ENCODE peak calls at places on chromosome 12, in nine cellular contexts. V is Calu3, G is astrocyte of the spinal cord, A is SJCRH30, W is coronary artery, N is uterus, F is tibial nerve, H is SW 1271, Q is epithelial cell of proximal tubule. S is an unnamed sample.

GRCh38 chr12:26153421-26154154 is 28.8 kb upstream of the BHLHE41 start:
- DNase-seq in V (peak), G (peak), A (peak), W (no peak), N (peak), F (no peak), H (peak), Q (peak), S (peak)

GRCh38 chr12:106582264-106582591 is 576 bp upstream of the RFX4 start:
- DNase-seq in V (no peak), G (no peak), A (no peak), W (no peak), N (no peak), F (no peak), H (no peak), Q (no peak), S (no peak)

GRCh38 chr12:31591308-31591901 is 469 bp upstream of the DENND5B start:
- DNase-seq in V (peak), G (peak), A (peak), W (no peak), N (peak), F (peak), H (no peak), Q (no peak), S (no peak)

GRCh38 chr12:105670664-105671063 is 340.2 kb downstream of the C12orf75 start:
- DNase-seq in V (no peak), G (peak), A (no peak), W (no peak), N (no peak), F (no peak), H (no peak), Q (no peak), S (no peak)

GRCh38 chr12:129332286-129332685 is 479.0 kb downstream of the GLT1D1 start:
- DNase-seq in V (no peak), G (no peak), A (no peak), W (no peak), N (no peak), F (no peak), H (no peak), Q (no peak), S (no peak)

GRCh38 chr12:53624453-53624852 is 1.7 kb downstream of the ATF7 start:
- DNase-seq in V (no peak), G (peak), A (no peak), W (no peak), N (no peak), F (no peak), H (no peak), Q (no peak), S (no peak)

GRCh38 chr12:22008196-22008595 is 37.8 kb upstream of the CMAS start:
- DNase-seq in V (no peak), G (no peak), A (no peak), W (no peak), N (no peak), F (no peak), H (no peak), Q (no peak), S (no peak)

GRCh38 chr12:72273499-72273837 is 1.3 kb downstream of the TRHDE start:
- DNase-seq in V (no peak), G (no peak), A (no peak), W (peak), N (peak), F (no peak), H (no peak), Q (no peak), S (no peak)

GRCh38 chr12:120290541-120291312 is 976 bp downstream of the RNU4-2 start:
- DNase-seq in V (peak), G (no peak), A (peak), W (no peak), N (no peak), F (peak), H (peak), Q (no peak), S (no peak)

GRCh38 chr12:81231574-81232368 is 153.9 kb downstream of the ACSS3 start:
- DNase-seq in V (no peak), G (no peak), A (no peak), W (no peak), N (no peak), F (no peak), H (no peak), Q (no peak), S (no peak)

GRCh38 chr12:23503544-23503943 is 445.9 kb downstream of the SOX5 start:
- DNase-seq in V (no peak), G (no peak), A (no peak), W (no peak), N (no peak), F (no peak), H (no peak), Q (no peak), S (no peak)

GRCh38 chr12:94318178-94318577 is 141.5 kb downstream of the CEP83 start:
- DNase-seq in V (no peak), G (no peak), A (no peak), W (no peak), N (no peak), F (no peak), H (no peak), Q (no peak), S (no peak)

GRCh38 chr12:87509233-87509820 is 519.9 kb downstream of the C12orf50 start:
- DNase-seq in V (peak), G (peak), A (no peak), W (no peak), N (no peak), F (no peak), H (no peak), Q (peak), S (peak)

GRCh38 chr12:89476889-89477288 is 47.7 kb downstream of the GALNT4 start:
- DNase-seq in V (no peak), G (no peak), A (no peak), W (no peak), N (no peak), F (no peak), H (no peak), Q (no peak), S (no peak)

GRCh38 chr12:19778822-19779221 is 339.5 kb downstream of the AEBP2 start:
- DNase-seq in V (no peak), G (no peak), A (no peak), W (no peak), N (no peak), F (no peak), H (no peak), Q (no peak), S (no peak)

GRCh38 chr12:53325539-53326061 is 4.2 kb upstream of the AAAS start:
- DNase-seq in V (peak), G (no peak), A (peak), W (peak), N (peak), F (no peak), H (no peak), Q (no peak), S (no peak)

GRCh38 chr12:82383930-82384513 is 25.7 kb downstream of the METTL25 start:
- DNase-seq in V (peak), G (peak), A (no peak), W (no peak), N (no peak), F (no peak), H (no peak), Q (peak), S (no peak)

GRCh38 chr12:6263931-6264330 is 46.6 kb upstream of the PLEKHG6 start:
- DNase-seq in V (no peak), G (peak), A (peak), W (no peak), N (no peak), F (no peak), H (no peak), Q (no peak), S (no peak)

GRCh38 chr12:48183876-48184548 is 568 bp downstream of the CCDC184 start:
- DNase-seq in V (peak), G (no peak), A (peak), W (no peak), N (peak), F (no peak), H (no peak), Q (no peak), S (no peak)

GRCh38 chr12:1972260-1972659 is 32.0 kb downstream of the DCP1B start:
- DNase-seq in V (no peak), G (peak), A (no peak), W (no peak), N (no peak), F (no peak), H (no peak), Q (no peak), S (no peak)

GRCh38 chr12:110042260-110042659 is 6.1 kb downstream of the C12orf76 start:
- DNase-seq in V (no peak), G (no peak), A (no peak), W (no peak), N (no peak), F (no peak), H (no peak), Q (no peak), S (no peak)

GRCh38 chr12:89709994-89710872 is 1.6 kb upstream of the ATP2B1 start:
- DNase-seq in V (peak), G (no peak), A (peak), W (peak), N (peak), F (peak), H (no peak), Q (no peak), S (no peak)

GRCh38 chr12:49966511-49967041 is 4.9 kb downstream of the AQP5 start:
- DNase-seq in V (no peak), G (no peak), A (no peak), W (no peak), N (no peak), F (no peak), H (no peak), Q (no peak), S (no peak)

GRCh38 chr12:79020106-79020505 is 155.5 kb downstream of the SYT1 start:
- DNase-seq in V (no peak), G (peak), A (no peak), W (no peak), N (no peak), F (no peak), H (no peak), Q (no peak), S (no peak)

GRCh38 chr12:86698581-86698980 is 442.4 kb upstream of the MGAT4C start:
- DNase-seq in V (no peak), G (peak), A (no peak), W (no peak), N (no peak), F (no peak), H (no peak), Q (no peak), S (no peak)

GRCh38 chr12:119544780-119545625 is 48.6 kb upstream of the TMEM233 start:
- DNase-seq in V (peak), G (peak), A (peak), W (no peak), N (peak), F (peak), H (peak), Q (peak), S (peak)

GRCh38 chr12:981176-981828 is 9.7 kb upstream of the ERC1 start:
- DNase-seq in V (no peak), G (peak), A (no peak), W (no peak), N (no peak), F (no peak), H (no peak), Q (no peak), S (no peak)

GRCh38 chr12:57475271-57476161 is 4.2 kb downstream of the ARHGAP9 start:
- DNase-seq in V (no peak), G (no peak), A (peak), W (no peak), N (no peak), F (no peak), H (no peak), Q (no peak), S (no peak)

S was measured in kidney epithelial cell.